ENCODE peak calls at places on chromosome 13, in five cellular contexts. Q, V, K, S and A are unnamed samples.

GRCh38 chr13:23050126-23050525 is 130.7 kb upstream of the SGCG start:
- DNase-seq in Q (no peak), V (no peak), K (no peak), S (no peak), A (no peak)

GRCh38 chr13:114032121-114032799 is 58.4 kb upstream of the C13orf46 start:
- DNase-seq in Q (peak; percentile 75), V (no peak), K (no peak), S (peak; percentile 68), A (no peak)

GRCh38 chr13:109243311-109243951 is 543.0 kb downstream of the IRS2 start:
- DNase-seq in Q (peak; percentile 88), V (no peak), K (no peak), S (peak; percentile 30), A (no peak)

GRCh38 chr13:21420706-21421105 is 38.4 kb downstream of the ZDHHC20 start:
- DNase-seq in Q (no peak), V (no peak), K (no peak), S (no peak), A (no peak)

GRCh38 chr13:91174886-91175501 is 172.5 kb upstream of the MIR17HG start:
- DNase-seq in Q (no peak), V (no peak), K (peak; percentile 64), S (peak; percentile 37), A (peak; percentile 54)

GRCh38 chr13:39341238-39341637 is 261.8 kb downstream of the LHFPL6 start:
- DNase-seq in Q (no peak), V (no peak), K (no peak), S (no peak), A (no peak)

GRCh38 chr13:101985321-101985720 is 416.5 kb downstream of the FGF14 start:
- DNase-seq in Q (no peak), V (no peak), K (no peak), S (no peak), A (no peak)

GRCh38 chr13:76884571-76885202 is 1.5 kb downstream of the KCTD12 start:
- DNase-seq in Q (no peak), V (peak; percentile 0), K (no peak), S (no peak), A (no peak)

GRCh38 chr13:37127706-37128241 is 22.3 kb upstream of the CSNK1A1L start:
- DNase-seq in Q (no peak), V (no peak), K (no peak), S (no peak), A (no peak)

GRCh38 chr13:59043016-59043415 is 1120.7 kb downstream of the DIAPH3 start:
- DNase-seq in Q (no peak), V (no peak), K (no peak), S (no peak), A (no peak)

GRCh38 chr13:20387441-20387971 is 138.2 kb downstream of the CRYL1 start:
- DNase-seq in Q (peak; percentile 40), V (no peak), K (no peak), S (no peak), A (no peak)

GRCh38 chr13:43054803-43055802 is 31.7 kb downstream of the DNAJC15 start:
- DNase-seq in Q (peak; percentile 95), V (no peak), K (peak; percentile 28), S (peak; percentile 95), A (no peak)

GRCh38 chr13:65744761-65745160 is 1485.4 kb downstream of the PCDH9 start:
- DNase-seq in Q (no peak), V (no peak), K (no peak), S (no peak), A (no peak)

GRCh38 chr13:41681587-41681986 is 224.2 kb downstream of the RGCC start:
- DNase-seq in Q (no peak), V (no peak), K (no peak), S (no peak), A (no peak)

GRCh38 chr13:109158383-109158782 is 529.0 kb downstream of the MYO16 start:
- DNase-seq in Q (no peak), V (no peak), K (no peak), S (no peak), A (no peak)

GRCh38 chr13:52053460-52053859 is 29.0 kb downstream of the UTP14C start:
- DNase-seq in Q (peak; percentile 64), V (no peak), K (no peak), S (peak; percentile 59), A (no peak)

GRCh38 chr13:100100115-100100879 is 11.4 kb downstream of the PCCA start:
- DNase-seq in Q (no peak), V (no peak), K (no peak), S (no peak), A (no peak)

GRCh38 chr13:27043013-27043412 is 128.6 kb downstream of the USP12 start:
- DNase-seq in Q (peak; percentile 95), V (no peak), K (no peak), S (peak; percentile 51), A (no peak)

GRCh38 chr13:85194482-85194881 is 604.7 kb downstream of the SLITRK6 start:
- DNase-seq in Q (no peak), V (no peak), K (no peak), S (no peak), A (no peak)

GRCh38 chr13:76632388-76633044 is 253.7 kb downstream of the KCTD12 start:
- DNase-seq in Q (peak; percentile 69), V (no peak), K (no peak), S (peak; percentile 8), A (no peak)

GRCh38 chr13:41056996-41057711 is 4.2 kb upstream of the WBP4 start:
- DNase-seq in Q (no peak), V (no peak), K (no peak), S (no peak), A (no peak)

GRCh38 chr13:97499181-97499580 is 65.2 kb downstream of the RAP2A start:
- DNase-seq in Q (no peak), V (no peak), K (no peak), S (no peak), A (no peak)

GRCh38 chr13:101453784-101454201 is 1.3 kb downstream of the ITGBL1 start:
- DNase-seq in Q (peak; percentile 51), V (no peak), K (peak; percentile 17), S (peak; percentile 8), A (peak; percentile 69)

GRCh38 chr13:98474761-98475160 is 102.1 kb downstream of the STK24 start:
- DNase-seq in Q (no peak), V (no peak), K (no peak), S (no peak), A (no peak)

GRCh38 chr13:34437873-34438272 is 504.2 kb upstream of the NBEA start:
- DNase-seq in Q (no peak), V (no peak), K (no peak), S (no peak), A (no peak)

GRCh38 chr13:42990147-42990990 is 1.7 kb downstream of the EPSTI1 start:
- DNase-seq in Q (no peak), V (no peak), K (peak; percentile 10), S (no peak), A (no peak)

GRCh38 chr13:104011505-104012270 is 945.5 kb upstream of the SLC10A2 start:
- DNase-seq in Q (peak; percentile 52), V (no peak), K (peak; percentile 77), S (no peak), A (no peak)

GRCh38 chr13:114128624-114129522 is 3.5 kb downstream of the RASA3 start:
- DNase-seq in Q (peak; percentile 58), V (peak; percentile 84), K (peak; percentile 63), S (no peak), A (no peak)

GRCh38 chr13:26266311-26266710 is 12.4 kb downstream of the CDK8 start:
- DNase-seq in Q (no peak), V (no peak), K (no peak), S (no peak), A (no peak)